ENCODE peak calls at places on chromosomes 12 and 14, in eight cellular contexts. One of them, this sample, is unnamed. For H3K27me3, the result is how much of the 10 kb centered on the place peaks cover.

GRCh38 chr12:12975322-12976077 is 23.5 kb upstream of the GPRC5D start:
- DNase-seq in cardiac muscle cell: peak
- DNase-seq in uterus: no peak
- DNase-seq in stomach: peak
- DNase-seq in upper lobe of right lung: no peak
- DNase-seq in pancreas: no peak
- DNase-seq in right lobe of liver: no peak
- DNase-seq in endodermal cell: peak
- DNase-seq in this sample: no peak

GRCh38 chr12:112823582-112824149 is 32.1 kb downstream of the RPH3A start:
- DNase-seq in uterus: no peak
- DNase-seq in cardiac muscle cell: no peak
- DNase-seq in endodermal cell: no peak
- DNase-seq in right lobe of liver: no peak
- DNase-seq in pancreas: no peak
- DNase-seq in stomach: no peak
- DNase-seq in upper lobe of right lung: no peak
- DNase-seq in this sample: no peak

GRCh38 chr12:87931764-87932163 is 97.4 kb downstream of the C12orf50 start:
- DNase-seq in stomach: no peak
- DNase-seq in right lobe of liver: no peak
- DNase-seq in pancreas: no peak
- DNase-seq in upper lobe of right lung: no peak
- DNase-seq in uterus: no peak
- DNase-seq in cardiac muscle cell: no peak
- DNase-seq in endodermal cell: no peak
- DNase-seq in this sample: no peak

GRCh38 chr12:106423291-106423690 is 65.7 kb downstream of the POLR3B start:
- DNase-seq in right lobe of liver: no peak
- DNase-seq in pancreas: no peak
- DNase-seq in cardiac muscle cell: no peak
- DNase-seq in uterus: no peak
- DNase-seq in upper lobe of right lung: no peak
- DNase-seq in endodermal cell: no peak
- DNase-seq in stomach: no peak
- DNase-seq in this sample: no peak

GRCh38 chr12:15757553-15758255 is 31.5 kb downstream of the EPS8 start:
- DNase-seq in upper lobe of right lung: no peak
- DNase-seq in pancreas: no peak
- DNase-seq in cardiac muscle cell: peak
- DNase-seq in endodermal cell: peak
- DNase-seq in uterus: no peak
- DNase-seq in right lobe of liver: no peak
- DNase-seq in stomach: peak
- DNase-seq in this sample: no peak

GRCh38 chr14:86574026-86574777 is 1044.3 kb downstream of the FLRT2 start:
- DNase-seq in uterus: no peak
- DNase-seq in right lobe of liver: no peak
- DNase-seq in stomach: no peak
- DNase-seq in upper lobe of right lung: no peak
- DNase-seq in endodermal cell: no peak
- DNase-seq in pancreas: no peak
- DNase-seq in cardiac muscle cell: peak
- DNase-seq in this sample: no peak

GRCh38 chr12:121708313-121709063 is 4.1 kb upstream of the TMEM120B start:
- DNase-seq in uterus: no peak
- DNase-seq in stomach: no peak
- DNase-seq in endodermal cell: no peak
- DNase-seq in cardiac muscle cell: no peak
- DNase-seq in pancreas: no peak
- DNase-seq in right lobe of liver: no peak
- DNase-seq in upper lobe of right lung: no peak
- DNase-seq in this sample: no peak

GRCh38 chr12:15662983-15663659 is 126.1 kb downstream of the EPS8 start:
- DNase-seq in stomach: no peak
- DNase-seq in right lobe of liver: no peak
- DNase-seq in endodermal cell: no peak
- DNase-seq in pancreas: no peak
- DNase-seq in cardiac muscle cell: peak
- DNase-seq in upper lobe of right lung: no peak
- DNase-seq in uterus: no peak
- DNase-seq in this sample: no peak

GRCh38 chr12:106284294-106285105 is 18.0 kb upstream of the TCP11L2 start:
- DNase-seq in endodermal cell: peak
- DNase-seq in uterus: no peak
- DNase-seq in upper lobe of right lung: no peak
- DNase-seq in pancreas: no peak
- DNase-seq in cardiac muscle cell: no peak
- DNase-seq in stomach: no peak
- DNase-seq in right lobe of liver: no peak
- DNase-seq in this sample: no peak

GRCh38 chr14:75711796-75712211 is 50.8 kb downstream of the TTLL5 start:
- DNase-seq in endodermal cell: peak
- DNase-seq in upper lobe of right lung: peak
- DNase-seq in uterus: peak
- DNase-seq in stomach: peak
- DNase-seq in right lobe of liver: peak
- DNase-seq in cardiac muscle cell: peak
- DNase-seq in pancreas: peak
- DNase-seq in this sample: peak

GRCh38 chr14:72665259-72665658 is 228.6 kb downstream of the DPF3 start:
- DNase-seq in uterus: no peak
- DNase-seq in upper lobe of right lung: no peak
- DNase-seq in pancreas: no peak
- DNase-seq in right lobe of liver: no peak
- DNase-seq in endodermal cell: no peak
- DNase-seq in cardiac muscle cell: peak
- DNase-seq in stomach: no peak
- DNase-seq in this sample: no peak

GRCh38 chr14:95331708-95332408 is 12.2 kb upstream of the CLMN start:
- DNase-seq in right lobe of liver: no peak
- DNase-seq in uterus: no peak
- DNase-seq in cardiac muscle cell: no peak
- DNase-seq in upper lobe of right lung: no peak
- DNase-seq in endodermal cell: peak
- DNase-seq in pancreas: no peak
- DNase-seq in stomach: no peak
- DNase-seq in this sample: no peak

GRCh38 chr12:15868186-15868585 is 14.0 kb upstream of the STRAP start:
- DNase-seq in endodermal cell: no peak
- DNase-seq in uterus: no peak
- DNase-seq in upper lobe of right lung: no peak
- DNase-seq in right lobe of liver: no peak
- DNase-seq in pancreas: no peak
- DNase-seq in cardiac muscle cell: no peak
- DNase-seq in stomach: no peak
- DNase-seq in this sample: no peak

GRCh38 chr14:98093111-98093510 is 1178.9 kb downstream of the BCL11B start:
- DNase-seq in upper lobe of right lung: no peak
- DNase-seq in endodermal cell: no peak
- DNase-seq in cardiac muscle cell: no peak
- DNase-seq in pancreas: no peak
- DNase-seq in uterus: no peak
- DNase-seq in stomach: no peak
- DNase-seq in right lobe of liver: no peak
- DNase-seq in this sample: no peak

GRCh38 chr12:95415451-95415850 is 58.5 kb upstream of the METAP2 start:
- DNase-seq in pancreas: no peak
- DNase-seq in endodermal cell: no peak
- DNase-seq in upper lobe of right lung: no peak
- DNase-seq in uterus: no peak
- DNase-seq in stomach: no peak
- DNase-seq in cardiac muscle cell: no peak
- DNase-seq in right lobe of liver: no peak
- DNase-seq in this sample: no peak

GRCh38 chr12:95416111-95416636 is 57.8 kb upstream of the METAP2 start:
- DNase-seq in uterus: no peak
- DNase-seq in cardiac muscle cell: no peak
- DNase-seq in pancreas: no peak
- DNase-seq in stomach: no peak
- DNase-seq in upper lobe of right lung: no peak
- DNase-seq in endodermal cell: no peak
- DNase-seq in right lobe of liver: no peak
- DNase-seq in this sample: no peak

GRCh38 chr12:95411466-95411865 is 62.5 kb upstream of the METAP2 start:
- DNase-seq in endodermal cell: peak
- DNase-seq in cardiac muscle cell: no peak
- DNase-seq in stomach: no peak
- DNase-seq in right lobe of liver: no peak
- DNase-seq in upper lobe of right lung: no peak
- DNase-seq in uterus: no peak
- DNase-seq in pancreas: no peak
- DNase-seq in this sample: no peak

GRCh38 chr12:95412826-95413311 is 61.1 kb upstream of the METAP2 start:
- DNase-seq in uterus: no peak
- DNase-seq in upper lobe of right lung: no peak
- DNase-seq in right lobe of liver: no peak
- DNase-seq in stomach: no peak
- DNase-seq in cardiac muscle cell: peak
- DNase-seq in endodermal cell: peak
- DNase-seq in pancreas: no peak
- DNase-seq in this sample: no peak

DNA sequence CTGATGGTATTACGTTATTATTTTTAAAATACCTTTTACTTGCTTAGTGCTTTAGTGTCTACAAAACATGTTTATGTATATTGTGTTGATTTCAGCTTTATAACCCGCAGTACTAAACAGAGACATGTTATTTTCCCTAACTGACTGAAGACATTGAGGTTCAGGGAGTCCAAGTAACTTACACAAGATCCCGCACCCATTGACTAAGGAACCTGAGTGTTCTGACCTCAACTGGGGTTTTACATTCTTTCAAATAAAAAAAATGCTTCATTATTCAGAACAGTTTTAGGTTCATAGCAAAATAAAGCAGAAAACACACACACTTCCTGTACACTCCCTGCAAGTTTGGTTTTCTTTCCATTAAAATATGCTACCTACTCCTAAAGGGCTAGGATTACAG is 60.4 kb upstream of the METAP2 start:
- DNase-seq in endodermal cell: no peak
- DNase-seq in upper lobe of right lung: no peak
- DNase-seq in pancreas: no peak
- DNase-seq in cardiac muscle cell: no peak
- DNase-seq in stomach: no peak
- DNase-seq in right lobe of liver: no peak
- DNase-seq in uterus: no peak
- DNase-seq in this sample: no peak
- H3K27me3 ChIP-seq in endodermal cell: under half
- H3K27me3 ChIP-seq in upper lobe of right lung: under half
- H3K27me3 ChIP-seq in pancreas: under half
- H3K27me3 ChIP-seq in cardiac muscle cell: under half
- H3K27me3 ChIP-seq in stomach: under half
- H3K27me3 ChIP-seq in right lobe of liver: under half
- H3K27me3 ChIP-seq in uterus: under half
- H3K27me3 ChIP-seq in this sample: under half

DNA sequence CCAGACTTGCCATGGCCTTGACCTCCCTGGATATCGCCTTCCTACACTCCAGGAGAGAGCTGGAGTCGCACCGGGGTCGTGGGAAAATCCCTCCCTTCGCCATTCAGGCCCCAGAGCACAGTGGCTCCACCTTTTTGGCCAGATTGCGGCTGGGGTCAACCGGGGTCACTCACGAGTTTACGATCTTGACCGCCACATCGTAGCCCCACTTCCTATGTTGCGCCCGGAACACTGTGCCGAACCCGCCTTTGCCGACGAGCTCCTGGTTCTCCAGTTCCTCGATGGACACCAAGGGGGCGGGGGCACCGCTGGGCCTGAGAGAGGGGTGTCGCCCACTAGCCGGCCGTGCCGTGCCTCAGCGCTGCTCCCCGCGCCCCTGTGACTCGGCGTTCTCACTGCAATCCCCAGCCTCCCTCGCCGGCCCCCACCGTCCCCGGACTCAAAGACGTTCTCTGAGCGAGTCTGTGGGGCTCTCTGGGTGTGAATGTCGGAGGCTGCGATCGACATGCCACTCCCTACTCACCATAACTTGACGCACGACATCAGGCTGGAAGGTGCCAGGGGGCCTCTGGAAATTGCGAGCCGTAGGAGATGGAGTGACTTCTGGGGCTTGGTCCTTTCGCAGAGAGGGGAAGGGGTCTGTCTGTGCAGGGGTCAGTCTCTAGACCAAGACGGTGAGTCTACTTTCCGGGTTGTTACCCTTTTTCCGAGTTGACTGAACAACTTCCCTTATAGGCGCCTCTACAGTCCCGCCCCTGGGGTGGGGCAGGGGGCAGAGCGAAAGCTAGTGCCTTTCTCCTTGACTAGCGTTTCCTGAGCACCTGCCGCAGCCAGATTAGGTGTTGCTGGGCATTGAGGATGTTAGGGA is at the start of gene RIPK3:
- DNase-seq in upper lobe of right lung: peak
- DNase-seq in right lobe of liver: peak
- DNase-seq in stomach: peak
- DNase-seq in endodermal cell: peak
- DNase-seq in uterus: no peak
- DNase-seq in pancreas: peak
- DNase-seq in cardiac muscle cell: no peak
- DNase-seq in this sample: peak
- H3K4me3 ChIP-seq in upper lobe of right lung: peak
- H3K4me3 ChIP-seq in right lobe of liver: peak
- H3K4me3 ChIP-seq in stomach: peak
- H3K4me3 ChIP-seq in endodermal cell: peak
- H3K4me3 ChIP-seq in uterus: peak
- H3K4me3 ChIP-seq in pancreas: peak
- H3K4me3 ChIP-seq in cardiac muscle cell: peak
- H3K4me3 ChIP-seq in this sample: peak

GRCh38 chr12:754871-755562 is 2.6 kb downstream of the WNK1 start:
- DNase-seq in stomach: no peak
- DNase-seq in upper lobe of right lung: no peak
- DNase-seq in cardiac muscle cell: peak
- DNase-seq in right lobe of liver: no peak
- DNase-seq in endodermal cell: no peak
- DNase-seq in pancreas: no peak
- DNase-seq in uterus: no peak
- DNase-seq in this sample: no peak
- TF ChIP-seq CTCF in stomach: peak
- TF ChIP-seq CTCF in upper lobe of right lung: peak
- TF ChIP-seq CTCF in cardiac muscle cell: peak
- TF ChIP-seq CTCF in right lobe of liver: peak
- TF ChIP-seq CTCF in endodermal cell: peak
- TF ChIP-seq CTCF in pancreas: peak
- TF ChIP-seq CTCF in uterus: peak
- TF ChIP-seq CTCF in this sample: peak

GRCh38 chr12:43245947-43246346 is 306.1 kb downstream of the ADAMTS20 start:
- DNase-seq in uterus: no peak
- DNase-seq in endodermal cell: no peak
- DNase-seq in right lobe of liver: no peak
- DNase-seq in upper lobe of right lung: no peak
- DNase-seq in pancreas: no peak
- DNase-seq in cardiac muscle cell: no peak
- DNase-seq in stomach: no peak
- DNase-seq in this sample: no peak

GRCh38 chr12:43237238-43237879 is 314.6 kb downstream of the ADAMTS20 start:
- DNase-seq in endodermal cell: no peak
- DNase-seq in pancreas: no peak
- DNase-seq in stomach: no peak
- DNase-seq in uterus: no peak
- DNase-seq in upper lobe of right lung: no peak
- DNase-seq in cardiac muscle cell: no peak
- DNase-seq in right lobe of liver: no peak
- DNase-seq in this sample: no peak

GRCh38 chr12:43238281-43238680 is 313.7 kb downstream of the ADAMTS20 start:
- DNase-seq in upper lobe of right lung: no peak
- DNase-seq in pancreas: no peak
- DNase-seq in endodermal cell: no peak
- DNase-seq in uterus: no peak
- DNase-seq in right lobe of liver: no peak
- DNase-seq in stomach: no peak
- DNase-seq in cardiac muscle cell: peak
- DNase-seq in this sample: no peak

GRCh38 chr12:43241971-43242370 is 310.0 kb downstream of the ADAMTS20 start:
- DNase-seq in cardiac muscle cell: peak
- DNase-seq in pancreas: no peak
- DNase-seq in endodermal cell: no peak
- DNase-seq in upper lobe of right lung: no peak
- DNase-seq in right lobe of liver: no peak
- DNase-seq in stomach: no peak
- DNase-seq in uterus: no peak
- DNase-seq in this sample: no peak
- H3K27me3 ChIP-seq in cardiac muscle cell: under half
- H3K27me3 ChIP-seq in pancreas: under half
- H3K27me3 ChIP-seq in endodermal cell: under half
- H3K27me3 ChIP-seq in upper lobe of right lung: under half
- H3K27me3 ChIP-seq in right lobe of liver: under half
- H3K27me3 ChIP-seq in stomach: under half
- H3K27me3 ChIP-seq in uterus: under half
- H3K27me3 ChIP-seq in this sample: under half